ENCODE peak calls at places on chromosomes 11 and 22, in five cellular contexts. One of them, this sample, is unnamed.

GRCh38 chr11:125690006-125690405 is 9.4 kb upstream of the ACRV1 start:
- DNase-seq in lung: no peak
- DNase-seq in CD4-positive, alpha-beta memory T cell: no peak
- DNase-seq in neuronal stem cell: no peak
- DNase-seq in epithelial cell of esophagus: no peak
- DNase-seq in this sample: no peak

GRCh38 chr11:8807544-8808225 is 103.3 kb upstream of the AKIP1 start:
- DNase-seq in lung: no peak
- DNase-seq in CD4-positive, alpha-beta memory T cell: no peak
- DNase-seq in neuronal stem cell: no peak
- DNase-seq in epithelial cell of esophagus: peak; percentile 78
- DNase-seq in this sample: no peak

GRCh38 chr11:12116425-12117032 is 6.1 kb downstream of the MICAL2 start:
- DNase-seq in lung: no peak
- DNase-seq in CD4-positive, alpha-beta memory T cell: no peak
- DNase-seq in neuronal stem cell: no peak
- DNase-seq in epithelial cell of esophagus: no peak
- DNase-seq in this sample: no peak

GRCh38 chr22:38258895-38259294 is 13.9 kb downstream of the TMEM184B start:
- DNase-seq in lung: no peak
- DNase-seq in CD4-positive, alpha-beta memory T cell: no peak
- DNase-seq in neuronal stem cell: no peak
- DNase-seq in epithelial cell of esophagus: no peak
- DNase-seq in this sample: no peak

GRCh38 chr22:38802671-38803121 is 8.8 kb upstream of the DNAL4 start:
- DNase-seq in lung: peak; percentile 41
- DNase-seq in CD4-positive, alpha-beta memory T cell: no peak
- DNase-seq in neuronal stem cell: no peak
- DNase-seq in epithelial cell of esophagus: peak; percentile 99
- DNase-seq in this sample: peak; percentile 68

GRCh38 chr11:28123151-28123571 is 15.0 kb downstream of the METTL15 start:
- DNase-seq in lung: no peak
- DNase-seq in CD4-positive, alpha-beta memory T cell: no peak
- DNase-seq in neuronal stem cell: no peak
- DNase-seq in epithelial cell of esophagus: peak; percentile 17
- DNase-seq in this sample: no peak

GRCh38 chr11:111797145-111797581 is 31.0 kb upstream of the PPP2R1B start:
- DNase-seq in lung: no peak
- DNase-seq in CD4-positive, alpha-beta memory T cell: no peak
- DNase-seq in neuronal stem cell: no peak
- DNase-seq in epithelial cell of esophagus: peak; percentile 81
- DNase-seq in this sample: no peak

GRCh38 chr22:41831383-41831782 is 1.5 kb upstream of the SREBF2 start:
- DNase-seq in lung: no peak
- DNase-seq in CD4-positive, alpha-beta memory T cell: no peak
- DNase-seq in neuronal stem cell: no peak
- DNase-seq in epithelial cell of esophagus: no peak
- DNase-seq in this sample: no peak

GRCh38 chr11:67371549-67372231 is 1.7 kb downstream of the CLCF1 start:
- DNase-seq in lung: no peak
- DNase-seq in CD4-positive, alpha-beta memory T cell: no peak
- DNase-seq in neuronal stem cell: no peak
- DNase-seq in epithelial cell of esophagus: peak; percentile 58
- DNase-seq in this sample: no peak

GRCh38 chr22:49880281-49880680 is 26.6 kb downstream of the ZBED4 start:
- DNase-seq in lung: no peak
- DNase-seq in CD4-positive, alpha-beta memory T cell: no peak
- DNase-seq in neuronal stem cell: no peak
- DNase-seq in epithelial cell of esophagus: no peak
- DNase-seq in this sample: no peak

GRCh38 chr22:30182833-30183232 is 63.7 kb downstream of the LIF start:
- DNase-seq in lung: no peak
- DNase-seq in CD4-positive, alpha-beta memory T cell: no peak
- DNase-seq in neuronal stem cell: no peak
- DNase-seq in epithelial cell of esophagus: no peak
- DNase-seq in this sample: no peak

GRCh38 chr11:75719089-75719638 is 1.5 kb downstream of the MOGAT2 start:
- DNase-seq in lung: no peak
- DNase-seq in CD4-positive, alpha-beta memory T cell: no peak
- DNase-seq in neuronal stem cell: no peak
- DNase-seq in epithelial cell of esophagus: no peak
- DNase-seq in this sample: no peak

GRCh38 chr11:11510939-11511338 is 110.9 kb downstream of the GALNT18 start:
- DNase-seq in lung: peak; percentile 34
- DNase-seq in CD4-positive, alpha-beta memory T cell: no peak
- DNase-seq in neuronal stem cell: peak; percentile 47
- DNase-seq in epithelial cell of esophagus: peak; percentile 59
- DNase-seq in this sample: peak; percentile 34

GRCh38 chr11:56716379-56716854 is 17.5 kb downstream of the OR9G1 start:
- DNase-seq in lung: no peak
- DNase-seq in CD4-positive, alpha-beta memory T cell: no peak
- DNase-seq in neuronal stem cell: no peak
- DNase-seq in epithelial cell of esophagus: peak; percentile 75
- DNase-seq in this sample: no peak

GRCh38 chr22:40684728-40685127 is 5.4 kb downstream of the MCHR1 start:
- DNase-seq in lung: no peak
- DNase-seq in CD4-positive, alpha-beta memory T cell: no peak
- DNase-seq in neuronal stem cell: no peak
- DNase-seq in epithelial cell of esophagus: no peak
- DNase-seq in this sample: no peak
- H3K4me3 ChIP-seq in lung: no peak overlapping the region
- H3K4me3 ChIP-seq in CD4-positive, alpha-beta memory T cell: no peak overlapping the region
- H3K4me3 ChIP-seq in neuronal stem cell: no peak overlapping the region
- H3K4me3 ChIP-seq in epithelial cell of esophagus: no peak overlapping the region
- H3K4me3 ChIP-seq in this sample: no peak overlapping the region

DNA sequence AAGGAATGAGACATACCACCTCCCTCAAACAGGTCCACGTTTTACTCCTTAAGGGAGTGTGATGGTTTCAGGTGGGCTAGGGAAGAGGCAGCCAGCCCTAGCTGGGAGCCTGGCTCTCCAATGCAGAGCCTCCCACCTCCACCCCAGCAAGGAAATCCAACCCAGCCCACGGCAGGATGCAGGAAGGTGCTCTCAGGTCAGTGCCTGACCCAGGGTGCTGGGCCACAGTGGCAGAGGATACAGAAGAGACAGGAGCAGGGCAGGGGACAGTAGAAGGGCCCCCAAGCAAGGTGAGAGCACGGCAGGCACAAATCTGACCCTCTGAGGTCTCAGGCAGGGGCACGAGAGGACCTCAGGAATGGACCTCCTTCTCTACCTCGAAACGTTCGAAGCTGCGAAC is 26.9 kb upstream of the CCND1 start:
- DNase-seq in lung: no peak
- DNase-seq in CD4-positive, alpha-beta memory T cell: no peak
- DNase-seq in neuronal stem cell: no peak
- DNase-seq in epithelial cell of esophagus: no peak
- DNase-seq in this sample: no peak
- H3K4me3 ChIP-seq in lung: no peak overlapping the region
- H3K4me3 ChIP-seq in CD4-positive, alpha-beta memory T cell: no peak overlapping the region
- H3K4me3 ChIP-seq in neuronal stem cell: no peak overlapping the region
- H3K4me3 ChIP-seq in epithelial cell of esophagus: no peak overlapping the region
- H3K4me3 ChIP-seq in this sample: no peak overlapping the region

GRCh38 chr11:107563702-107564101 is 1.8 kb downstream of the ALKBH8 start:
- DNase-seq in lung: no peak
- DNase-seq in CD4-positive, alpha-beta memory T cell: peak; percentile 45
- DNase-seq in neuronal stem cell: no peak
- DNase-seq in epithelial cell of esophagus: peak; percentile 62
- DNase-seq in this sample: no peak
- H3K4me3 ChIP-seq in lung: no peak overlapping the region
- H3K4me3 ChIP-seq in CD4-positive, alpha-beta memory T cell: no peak overlapping the region
- H3K4me3 ChIP-seq in neuronal stem cell: no peak overlapping the region
- H3K4me3 ChIP-seq in epithelial cell of esophagus: no peak overlapping the region
- H3K4me3 ChIP-seq in this sample: no peak overlapping the region

GRCh38 chr11:66317766-66318575 is 1.1 kb upstream of the CD248 start:
- DNase-seq in lung: peak; percentile 60
- DNase-seq in CD4-positive, alpha-beta memory T cell: peak; percentile 63
- DNase-seq in neuronal stem cell: no peak
- DNase-seq in epithelial cell of esophagus: peak; percentile 79
- DNase-seq in this sample: no peak

GRCh38 chr11:66318576-66318970 is 1.7 kb upstream of the CD248 start:
- DNase-seq in lung: no peak
- DNase-seq in CD4-positive, alpha-beta memory T cell: no peak
- DNase-seq in neuronal stem cell: no peak
- DNase-seq in epithelial cell of esophagus: no peak
- DNase-seq in this sample: no peak

GRCh38 chr11:66316849-66317251 is at the start of gene CD248:
- DNase-seq in lung: no peak
- DNase-seq in CD4-positive, alpha-beta memory T cell: no peak
- DNase-seq in neuronal stem cell: no peak
- DNase-seq in epithelial cell of esophagus: no peak
- DNase-seq in this sample: no peak

GRCh38 chr11:66315921-66316811 is 678 bp downstream of the CD248 start:
- DNase-seq in lung: no peak
- DNase-seq in CD4-positive, alpha-beta memory T cell: no peak
- DNase-seq in neuronal stem cell: no peak
- DNase-seq in epithelial cell of esophagus: no peak
- DNase-seq in this sample: no peak

GRCh38 chr11:66317322-66317765 is 500 bp upstream of the CD248 start:
- DNase-seq in lung: no peak
- DNase-seq in CD4-positive, alpha-beta memory T cell: no peak
- DNase-seq in neuronal stem cell: no peak
- DNase-seq in epithelial cell of esophagus: no peak
- DNase-seq in this sample: no peak
- H3K4me3 ChIP-seq in lung: no peak overlapping the region
- H3K4me3 ChIP-seq in CD4-positive, alpha-beta memory T cell: no peak overlapping the region
- H3K4me3 ChIP-seq in neuronal stem cell: no peak overlapping the region
- H3K4me3 ChIP-seq in epithelial cell of esophagus: no peak overlapping the region
- H3K4me3 ChIP-seq in this sample: no peak overlapping the region

DNA sequence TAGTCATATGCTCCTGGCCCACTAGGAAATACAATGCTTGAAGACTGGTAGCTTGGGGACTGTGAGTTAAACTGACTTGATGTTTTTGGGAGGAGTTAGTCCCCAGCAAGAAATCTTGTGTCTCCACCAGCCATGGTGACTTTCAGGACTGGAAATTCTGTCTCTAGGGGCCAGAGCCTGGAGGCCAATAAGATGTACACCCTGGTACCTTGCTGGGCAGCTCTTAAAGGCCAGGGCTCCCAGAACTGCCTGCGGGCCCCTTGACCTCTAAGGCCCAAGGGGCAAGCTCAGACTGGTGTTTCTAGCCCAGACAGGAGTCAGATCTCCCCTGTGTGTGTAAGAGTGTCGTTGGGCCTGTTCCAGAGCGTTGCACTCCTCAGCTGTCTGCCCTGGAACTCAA is 128.7 kb upstream of the C11orf58 start:
- DNase-seq in lung: no peak
- DNase-seq in CD4-positive, alpha-beta memory T cell: no peak
- DNase-seq in neuronal stem cell: no peak
- DNase-seq in epithelial cell of esophagus: no peak
- DNase-seq in this sample: no peak
- H3K4me3 ChIP-seq in lung: no peak overlapping the region
- H3K4me3 ChIP-seq in CD4-positive, alpha-beta memory T cell: no peak overlapping the region
- H3K4me3 ChIP-seq in neuronal stem cell: no peak overlapping the region
- H3K4me3 ChIP-seq in epithelial cell of esophagus: no peak overlapping the region
- H3K4me3 ChIP-seq in this sample: no peak overlapping the region

GRCh38 chr22:22787151-22787550 is 100.5 kb upstream of the IGLL5 start:
- DNase-seq in lung: no peak
- DNase-seq in CD4-positive, alpha-beta memory T cell: no peak
- DNase-seq in neuronal stem cell: no peak
- DNase-seq in epithelial cell of esophagus: no peak
- DNase-seq in this sample: no peak
- H3K4me3 ChIP-seq in lung: no peak overlapping the region
- H3K4me3 ChIP-seq in CD4-positive, alpha-beta memory T cell: no peak overlapping the region
- H3K4me3 ChIP-seq in neuronal stem cell: no peak overlapping the region
- H3K4me3 ChIP-seq in epithelial cell of esophagus: no peak overlapping the region
- H3K4me3 ChIP-seq in this sample: no peak overlapping the region

GRCh38 chr11:1333860-1334259 is 24.4 kb upstream of the TOLLIP start:
- DNase-seq in lung: no peak
- DNase-seq in CD4-positive, alpha-beta memory T cell: no peak
- DNase-seq in neuronal stem cell: no peak
- DNase-seq in epithelial cell of esophagus: no peak
- DNase-seq in this sample: no peak

GRCh38 chr11:1333091-1333772 is 23.8 kb upstream of the TOLLIP start:
- DNase-seq in lung: no peak
- DNase-seq in CD4-positive, alpha-beta memory T cell: no peak
- DNase-seq in neuronal stem cell: no peak
- DNase-seq in epithelial cell of esophagus: no peak
- DNase-seq in this sample: no peak

GRCh38 chr11:1335811-1336761 is 26.7 kb upstream of the TOLLIP start:
- DNase-seq in lung: peak; percentile 67
- DNase-seq in CD4-positive, alpha-beta memory T cell: peak; percentile 55
- DNase-seq in neuronal stem cell: peak; percentile 77
- DNase-seq in epithelial cell of esophagus: peak; percentile 81
- DNase-seq in this sample: no peak

GRCh38 chr11:1336836-1337646 is 27.6 kb upstream of the TOLLIP start:
- DNase-seq in lung: peak; percentile 42
- DNase-seq in CD4-positive, alpha-beta memory T cell: peak; percentile 56
- DNase-seq in neuronal stem cell: no peak
- DNase-seq in epithelial cell of esophagus: peak; percentile 22
- DNase-seq in this sample: no peak

GRCh38 chr11:1335264-1335810 is 25.9 kb upstream of the TOLLIP start:
- DNase-seq in lung: no peak
- DNase-seq in CD4-positive, alpha-beta memory T cell: no peak
- DNase-seq in neuronal stem cell: no peak
- DNase-seq in epithelial cell of esophagus: no peak
- DNase-seq in this sample: peak; percentile 35
- H3K4me3 ChIP-seq in lung: no peak overlapping the region
- H3K4me3 ChIP-seq in CD4-positive, alpha-beta memory T cell: peak overlapping the region; percentile 38
- H3K4me3 ChIP-seq in neuronal stem cell: peak overlapping the region; percentile 46
- H3K4me3 ChIP-seq in epithelial cell of esophagus: peak overlapping the region; percentile 47
- H3K4me3 ChIP-seq in this sample: no peak overlapping the region

GRCh38 chr11:47280860-47281259 is 10.9 kb downstream of the MADD start:
- DNase-seq in lung: no peak
- DNase-seq in CD4-positive, alpha-beta memory T cell: no peak
- DNase-seq in neuronal stem cell: no peak
- DNase-seq in epithelial cell of esophagus: no peak
- DNase-seq in this sample: no peak
- H3K4me3 ChIP-seq in lung: no peak overlapping the region
- H3K4me3 ChIP-seq in CD4-positive, alpha-beta memory T cell: no peak overlapping the region
- H3K4me3 ChIP-seq in neuronal stem cell: no peak overlapping the region
- H3K4me3 ChIP-seq in epithelial cell of esophagus: no peak overlapping the region
- H3K4me3 ChIP-seq in this sample: no peak overlapping the region